ENCODE peak calls at places on chromosomes 4 and X, in eight cellular contexts. R, D, A, L, N, E, B and K are unnamed samples. For H3K9me3 and H3K9me2, the result is how much of the 10 kb centered on the place peaks cover.

GRCh38 chrX:135923353-135923752 is 29.8 kb downstream of the SAGE1 start:
- DNase-seq in L (no peak), A (no peak), E (peak), R (peak), B (no peak), D (no peak), N (no peak), K (peak)

GRCh38 chrX:139112432-139112831 is 400.9 kb upstream of the FGF13 start:
- DNase-seq in R (no peak), L (peak), E (peak), B (no peak), D (no peak), N (peak), A (no peak), K (no peak)

GRCh38 chrX:42276982-42277690 is 353.8 kb upstream of the CASK start:
- DNase-seq in N (no peak), A (no peak), E (no peak), B (no peak), D (no peak), L (peak), R (no peak), K (no peak)

GRCh38 chrX:40484408-40485091 is 96.2 kb upstream of the ATP6AP2 start:
- DNase-seq in N (no peak), L (peak), A (no peak), B (no peak), R (no peak), E (no peak), D (no peak), K (no peak)

GRCh38 chr4:52317981-52318380 is 266.9 kb downstream of the SPATA18 start:
- DNase-seq in B (no peak), E (peak), L (no peak), N (no peak), D (no peak), R (no peak), A (peak), K (no peak)

GRCh38 chrX:53084043-53084570 is 1.9 kb downstream of the TSPYL2 start:
- DNase-seq in L (no peak), R (no peak), A (no peak), N (peak), D (no peak), B (no peak), E (no peak), K (no peak)

GRCh38 chr4:7518871-7519637 is 84.3 kb upstream of the PSAPL1 start:
- DNase-seq in A (no peak), D (peak), B (no peak), N (no peak), R (no peak), L (no peak), E (no peak), K (no peak)

GRCh38 chr4:6777636-6778281 is 4.8 kb upstream of the KIAA0232 start:
- DNase-seq in E (no peak), L (no peak), N (no peak), B (peak), D (no peak), A (no peak), R (no peak), K (no peak)

GRCh38 chrX:136780738-136781137 is at the start of gene ARHGEF6:
- DNase-seq in D (no peak), E (peak), R (no peak), N (peak), B (no peak), L (no peak), A (no peak), K (peak)

GRCh38 chr4:184330008-184330400 is 112.3 kb upstream of the ENPP6 start:
- DNase-seq in N (no peak), E (peak), R (no peak), B (no peak), L (no peak), A (no peak), D (no peak), K (no peak)

DNA sequence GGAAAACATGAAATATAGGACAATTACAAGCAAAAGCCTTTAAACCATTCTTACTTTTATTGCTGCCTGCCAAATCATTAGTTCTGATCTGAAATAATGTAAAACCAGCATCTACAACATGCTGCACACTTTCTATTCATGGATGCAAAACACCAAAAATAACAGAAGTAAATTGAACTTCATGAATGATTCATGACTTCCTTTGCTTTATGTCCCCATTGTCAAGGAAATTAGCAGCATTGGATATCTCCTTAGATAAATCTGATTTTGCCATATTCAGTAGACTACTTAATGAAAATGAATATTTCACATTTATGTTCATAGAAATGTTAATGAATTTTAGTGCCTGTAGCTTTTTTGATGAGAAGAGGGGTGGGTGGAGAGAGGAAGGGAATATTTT is 132.6 kb downstream of the COMMD8 start:
- DNase-seq in B (no peak), A (no peak), L (no peak), N (no peak), D (no peak), E (no peak), R (no peak), K (no peak)
- H3K9me3 ChIP-seq in B (under half), A (under half), L (under half), N (under half), D (under half), E (under half), R (under half), K (under half)

DNA sequence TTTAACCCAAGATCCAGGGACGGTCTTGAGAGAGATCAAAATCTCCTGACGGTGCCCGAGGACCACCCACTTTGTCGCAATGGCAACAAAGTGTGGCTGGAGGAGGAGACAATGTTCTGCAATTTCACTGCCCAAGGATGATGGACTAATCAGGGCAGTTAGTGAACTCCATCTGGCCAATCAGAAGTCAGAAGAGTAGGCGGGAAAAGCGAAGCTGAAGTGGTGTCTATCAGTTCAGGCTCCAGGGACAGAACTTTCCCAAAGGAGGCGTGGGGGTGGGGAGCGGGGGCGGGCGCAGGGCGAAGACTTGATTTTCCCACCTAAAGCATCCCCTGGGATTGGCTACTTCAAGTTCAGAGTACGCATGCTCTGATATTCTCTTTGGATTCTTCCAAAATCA is 25.6 kb downstream of the SPACA5B start:
- DNase-seq in L (no peak), A (no peak), B (no peak), E (no peak), D (no peak), N (no peak), R (no peak), K (no peak)
- H3K27ac ChIP-seq in L (no peak), A (no peak), B (no peak), E (no peak), D (no peak), N (no peak), R (no peak), K (no peak)

DNA sequence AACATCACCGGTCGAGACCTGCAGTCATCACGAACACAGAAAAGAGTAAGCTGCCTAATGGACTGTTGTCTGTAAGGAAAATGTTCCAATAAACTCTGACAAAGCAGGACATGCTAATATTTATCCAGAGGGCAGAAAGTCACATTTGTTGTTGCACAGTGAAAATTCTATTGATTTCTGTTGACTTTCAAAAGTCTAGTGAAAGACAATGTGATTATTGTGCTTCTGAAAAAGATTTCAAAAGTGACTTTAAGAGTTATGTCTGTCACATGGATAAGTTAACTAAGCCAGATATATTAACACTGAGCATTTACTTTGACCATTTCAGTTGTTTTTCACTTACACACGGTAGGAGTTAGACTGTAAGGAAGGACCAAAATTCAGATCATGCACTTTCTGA is 9.3 kb upstream of the RFC1 start:
- DNase-seq in D (no peak), B (peak), E (no peak), L (no peak), R (no peak), N (no peak), A (no peak), K (no peak)
- H3K9me2 ChIP-seq in D (under half), B (under half), E (under half), L (under half), R (under half), N (under half), A (under half), K (under half)

GRCh38 chrX:76643590-76643989 is 216.1 kb downstream of the MAGEE1 start:
- DNase-seq in B (no peak), R (no peak), D (no peak), E (no peak), N (no peak), L (no peak), A (no peak), K (no peak)
- H3K9me3 ChIP-seq in B (under half), R (under half), D (under half), E (under half), N (under half), L (under half), A (under half), K (under half)

GRCh38 chr4:163356104-163356503 is 12.4 kb downstream of the NPY5R start:
- DNase-seq in E (no peak), B (no peak), D (no peak), N (no peak), L (no peak), R (no peak), A (no peak), K (no peak)
- H3K27ac ChIP-seq in E (no peak), B (no peak), D (no peak), N (no peak), L (no peak), R (no peak), A (no peak), K (no peak)

GRCh38 chr4:174089711-174090110 is 193.8 kb downstream of the FBXO8 start:
- DNase-seq in E (no peak), N (no peak), D (no peak), R (no peak), A (no peak), B (no peak), L (no peak), K (no peak)

GRCh38 chr4:174086829-174087799 is 196.4 kb downstream of the FBXO8 start:
- DNase-seq in R (no peak), N (no peak), B (no peak), E (no peak), D (no peak), L (no peak), A (no peak), K (no peak)

GRCh38 chr4:174080361-174080760 is 203.1 kb downstream of the FBXO8 start:
- DNase-seq in R (no peak), E (no peak), L (peak), B (no peak), N (peak), D (no peak), A (no peak), K (no peak)

GRCh38 chr4:174084542-174084941 is 198.9 kb downstream of the FBXO8 start:
- DNase-seq in B (no peak), L (no peak), R (no peak), D (no peak), E (no peak), N (no peak), A (no peak), K (no peak)

DNA sequence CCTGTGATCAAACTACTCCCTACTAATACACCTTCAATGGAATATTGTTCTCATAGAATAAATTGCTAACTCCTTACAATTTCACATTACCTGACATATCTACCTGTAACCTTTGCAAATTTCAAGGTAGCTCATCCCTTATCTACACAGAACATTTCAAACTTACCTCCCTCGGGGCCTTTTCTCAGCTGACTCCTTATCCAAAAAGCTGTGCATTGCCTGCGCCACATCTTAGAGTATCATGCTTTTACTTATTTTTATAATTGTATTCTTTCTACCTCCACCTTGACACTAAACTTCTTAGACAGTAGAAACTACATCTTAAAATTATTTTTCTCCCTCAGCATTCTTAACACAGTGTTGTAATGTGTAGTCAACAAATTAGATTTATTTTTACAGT is 198.5 kb downstream of the FBXO8 start:
- DNase-seq in E (no peak), R (no peak), B (no peak), A (no peak), L (no peak), N (no peak), D (no peak), K (no peak)
- H3K9me2 ChIP-seq in E (under half), R (under half), B (under half), A (under half), L (under half), N (under half), D (under half), K (under half)

DNA sequence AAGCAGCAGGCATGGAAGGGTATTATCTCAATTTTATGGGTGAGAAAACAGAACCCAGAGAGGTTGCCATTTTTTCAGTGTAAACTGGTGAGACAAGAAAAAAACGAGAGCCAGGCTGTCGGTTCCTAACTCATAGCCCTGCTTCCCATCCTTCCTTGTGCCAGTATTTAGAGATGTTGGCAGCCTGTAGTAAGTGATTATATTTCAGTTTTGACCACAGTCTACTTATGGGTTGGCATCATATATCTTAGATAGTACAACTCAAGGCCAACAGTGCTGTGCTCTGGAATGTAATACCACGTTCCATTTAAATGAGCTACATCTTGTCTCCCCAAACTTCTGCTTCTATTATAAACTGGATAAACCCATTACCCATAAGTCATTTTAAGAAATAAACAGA is 40.8 kb downstream of the XK start:
- DNase-seq in B (no peak), R (no peak), E (no peak), L (no peak), A (no peak), N (no peak), D (no peak), K (no peak)
- H3K9me3 ChIP-seq in B (under half), R (under half), E (under half), L (under half), A (under half), N (under half), D (under half), K (under half)

GRCh38 chr4:87589531-87589930 is 18.8 kb upstream of the DSPP start:
- DNase-seq in L (peak), B (no peak), R (no peak), E (peak), N (peak), D (no peak), A (peak), K (no peak)
- H3K27ac ChIP-seq in L (no peak), B (no peak), R (no peak), E (no peak), N (peak), D (no peak), A (no peak), K (no peak)

DNA sequence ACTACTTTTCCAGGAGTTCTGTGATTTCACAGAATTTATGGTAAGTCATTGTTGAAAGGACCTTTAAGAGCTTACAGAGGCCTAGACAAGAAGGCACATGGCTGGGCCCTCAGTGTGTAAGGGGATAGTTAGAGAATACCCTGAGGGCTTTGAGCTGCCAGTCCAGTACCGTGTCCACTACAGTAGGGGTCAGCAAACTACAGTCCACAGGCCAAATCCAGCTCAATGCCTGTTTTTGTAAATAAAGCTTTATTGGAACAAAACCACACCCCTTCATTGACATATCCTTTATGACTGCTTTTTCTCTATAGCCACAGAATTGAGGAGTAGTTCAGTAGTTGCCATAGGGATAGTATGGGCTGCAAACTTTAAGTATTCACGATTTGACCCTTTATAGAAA is 176.2 kb downstream of the MID1 start:
- DNase-seq in E (no peak), D (no peak), L (no peak), R (no peak), N (no peak), A (no peak), B (no peak), K (no peak)
- H3K9me2 ChIP-seq in E (under half), D (under half), L (under half), R (under half), N (under half), A (under half), B (under half), K (under half)

GRCh38 chr4:11299016-11299415 is 129.7 kb downstream of the HS3ST1 start:
- DNase-seq in R (no peak), L (no peak), D (no peak), E (no peak), B (no peak), N (no peak), A (no peak), K (no peak)

GRCh38 chr4:11297201-11297600 is 131.5 kb downstream of the HS3ST1 start:
- DNase-seq in A (no peak), D (no peak), E (peak), R (peak), N (no peak), B (no peak), L (no peak), K (no peak)

GRCh38 chr4:11297627-11298026 is 131.1 kb downstream of the HS3ST1 start:
- DNase-seq in D (no peak), E (no peak), R (no peak), A (no peak), N (no peak), B (no peak), L (no peak), K (no peak)

GRCh38 chr4:11301075-11301660 is 127.5 kb downstream of the HS3ST1 start:
- DNase-seq in E (no peak), B (no peak), N (no peak), A (no peak), D (no peak), R (no peak), L (peak), K (no peak)
- H3K9me3 ChIP-seq in E (under half), B (under half), N (under half), A (under half), D (under half), R (under half), L (under half), K (under half)